ENCODE peak calls at places on chromosomes 2 and 18, in nine cellular contexts. F is left ventricle myocardium inferior, V is tibial artery, Q is fibroblast of mammary gland, K is kidney, D is neural progenitor cell, E is testis, X is K562, B is cardiac fibroblast. T is an unnamed sample.

GRCh38 chr2:224778474-224778877 is 62.3 kb upstream of the CCDC195 start:
- DNase-seq in F (no peak), V (peak), Q (peak), K (no peak), D (peak), E (peak), X (peak), B (peak), T (peak)

GRCh38 chr2:139835101-139835500 is 1054.9 kb upstream of the NXPH2 start:
- DNase-seq in F (no peak), V (no peak), Q (no peak), K (no peak), D (no peak), E (no peak), X (no peak), B (no peak), T (no peak)

GRCh38 chr2:229087843-229088520 is 183.1 kb downstream of the PID1 start:
- DNase-seq in F (no peak), V (no peak), Q (no peak), K (no peak), D (no peak), E (peak), X (no peak), B (peak), T (no peak)

GRCh38 chr2:58601017-58601416 is 359.9 kb upstream of the FANCL start:
- DNase-seq in F (no peak), V (no peak), Q (peak), K (no peak), D (no peak), E (no peak), X (no peak), B (no peak), T (no peak)

GRCh38 chr2:182020319-182021055 is 34.8 kb downstream of the PPP1R1C start:
- DNase-seq in F (no peak), V (no peak), Q (peak), K (no peak), D (no peak), E (no peak), X (no peak), B (peak), T (peak)

GRCh38 chr2:95346236-95346737 is 49.1 kb downstream of the KCNIP3 start:
- DNase-seq in F (peak), V (peak), Q (peak), K (peak), D (no peak), E (peak), X (peak), B (peak), T (peak)

GRCh38 chr2:20185176-20186022 is 39.5 kb downstream of the SDC1 start:
- DNase-seq in F (peak), V (no peak), Q (no peak), K (peak), D (no peak), E (no peak), X (no peak), B (peak), T (peak)

GRCh38 chr2:18412980-18413793 is 147.3 kb downstream of the RDH14 start:
- DNase-seq in F (no peak), V (no peak), Q (peak), K (no peak), D (no peak), E (no peak), X (no peak), B (peak), T (peak)

GRCh38 chr2:95278051-95278471 is 3.8 kb downstream of the PROM2 start:
- DNase-seq in F (peak), V (no peak), Q (peak), K (peak), D (no peak), E (no peak), X (peak), B (peak), T (peak)

GRCh38 chr2:61536086-61536722 is 2.0 kb downstream of the XPO1 start:
- DNase-seq in F (peak), V (no peak), Q (peak), K (no peak), D (no peak), E (peak), X (no peak), B (peak), T (peak)

GRCh38 chr2:241762321-241762932 is 14.2 kb upstream of the GAL3ST2 start:
- DNase-seq in F (peak), V (no peak), Q (no peak), K (no peak), D (peak), E (no peak), X (no peak), B (no peak), T (no peak)

GRCh38 chr2:28296243-28296642 is 96.4 kb upstream of the FOSL2 start:
- DNase-seq in F (no peak), V (no peak), Q (peak), K (no peak), D (no peak), E (no peak), X (no peak), B (no peak), T (peak)

GRCh38 chr2:3180082-3180908 is 197.3 kb downstream of the EIPR1 start:
- DNase-seq in F (no peak), V (no peak), Q (no peak), K (peak), D (no peak), E (no peak), X (no peak), B (no peak), T (no peak)

GRCh38 chr2:24491626-24492282 is 700 bp downstream of the NCOA1 start:
- DNase-seq in F (peak), V (peak), Q (no peak), K (peak), D (peak), E (peak), X (peak), B (peak), T (peak)

GRCh38 chr2:2950403-2950952 is 427.1 kb downstream of the EIPR1 start:
- DNase-seq in F (no peak), V (no peak), Q (no peak), K (no peak), D (no peak), E (no peak), X (no peak), B (no peak), T (no peak)

GRCh38 chr2:224038049-224038829 is 847 bp downstream of the SERPINE2 start:
- DNase-seq in F (peak), V (no peak), Q (peak), K (peak), D (peak), E (peak), X (no peak), B (peak), T (peak)

GRCh38 chr18:42784612-42785011 is 330.9 kb downstream of the RIT2 start:
- DNase-seq in F (no peak), V (no peak), Q (no peak), K (no peak), D (no peak), E (no peak), X (no peak), B (no peak), T (no peak)

GRCh38 chr2:185137700-185138099 is 539.4 kb downstream of the ZNF804A start:
- DNase-seq in F (no peak), V (no peak), Q (no peak), K (no peak), D (no peak), E (no peak), X (no peak), B (no peak), T (no peak)

GRCh38 chr18:43587538-43588153 is 310.4 kb upstream of the SYT4 start:
- DNase-seq in F (no peak), V (no peak), Q (peak), K (no peak), D (peak), E (peak), X (peak), B (peak), T (peak)

GRCh38 chr18:22324191-22325131 is 93.3 kb downstream of the CTAGE1 start:
- DNase-seq in F (peak), V (peak), Q (peak), K (peak), D (peak), E (peak), X (no peak), B (peak), T (peak)

GRCh38 chr2:166419616-166419934 is 43.8 kb upstream of the SCN9A start:
- DNase-seq in F (no peak), V (no peak), Q (peak), K (no peak), D (peak), E (no peak), X (no peak), B (peak), T (peak)

GRCh38 chr2:181037922-181038321 is 57.5 kb downstream of the UBE2E3 start:
- DNase-seq in F (no peak), V (no peak), Q (peak), K (no peak), D (no peak), E (no peak), X (no peak), B (no peak), T (peak)

GRCh38 chr2:60811491-60812370 is 55.7 kb downstream of the PAPOLG start:
- DNase-seq in F (no peak), V (no peak), Q (no peak), K (no peak), D (no peak), E (no peak), X (no peak), B (no peak), T (no peak)

GRCh38 chr2:30709516-30709915 is 97.7 kb downstream of the CAPN13 start:
- DNase-seq in F (no peak), V (peak), Q (no peak), K (no peak), D (no peak), E (no peak), X (no peak), B (no peak), T (no peak)

GRCh38 chr2:197292614-197293013 is 18.0 kb downstream of the ANKRD44 start:
- DNase-seq in F (no peak), V (no peak), Q (no peak), K (no peak), D (no peak), E (no peak), X (no peak), B (no peak), T (no peak)

GRCh38 chr2:176079851-176080539 is 3.8 kb downstream of the EVX2 start:
- DNase-seq in F (no peak), V (no peak), Q (peak), K (peak), D (peak), E (peak), X (peak), B (peak), T (no peak)

GRCh38 chr2:33104726-33105125 is 158.0 kb downstream of the LTBP1 start:
- DNase-seq in F (no peak), V (no peak), Q (peak), K (no peak), D (no peak), E (no peak), X (peak), B (peak), T (peak)

GRCh38 chr2:86025976-86026743 is 79.5 kb downstream of the POLR1A start:
- DNase-seq in F (no peak), V (peak), Q (no peak), K (no peak), D (no peak), E (peak), X (no peak), B (no peak), T (no peak)

DNA sequence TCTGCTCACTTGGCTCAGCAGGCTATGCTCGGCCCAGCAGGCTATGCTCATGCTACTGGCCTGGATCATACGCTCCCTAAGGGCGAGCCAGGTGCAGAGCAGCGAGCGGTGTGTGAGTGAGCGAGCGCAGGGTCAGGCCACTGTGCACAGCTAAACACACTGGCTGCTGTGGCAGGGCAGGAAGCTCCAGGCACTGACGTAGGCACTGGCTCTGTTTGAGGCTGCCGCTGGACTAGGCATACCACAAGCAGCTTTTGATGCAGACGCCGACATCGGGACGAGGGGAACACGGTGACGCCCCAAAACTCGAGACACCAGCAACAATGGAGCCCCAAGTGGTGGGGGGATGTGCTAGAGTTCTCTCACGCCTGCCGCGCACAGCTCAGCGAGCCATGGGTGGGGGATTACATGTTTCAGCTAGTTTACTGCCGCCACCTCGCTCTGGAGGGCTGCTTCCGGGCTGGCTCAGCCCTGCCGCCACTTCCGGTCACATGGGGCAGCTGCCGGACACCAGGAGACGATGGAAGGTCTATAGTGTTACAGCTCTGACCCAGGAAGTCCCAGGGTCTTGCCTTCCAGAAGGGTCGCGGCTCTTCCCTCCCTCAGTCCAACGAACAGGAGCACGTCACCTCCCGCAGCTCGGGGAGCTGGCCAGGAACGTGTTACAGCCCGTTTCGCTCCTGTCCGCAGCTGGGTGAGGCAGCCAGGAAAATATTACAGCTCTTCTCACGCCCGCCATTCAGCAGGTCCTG is 1176.9 kb upstream of the LRRTM1 start:
- DNase-seq in F (peak), V (no peak), Q (no peak), K (peak), D (no peak), E (peak), X (peak), B (peak), T (no peak)
- H3K4me3 ChIP-seq in F (no peak), V (no peak), Q (no peak), K (no peak), D (no peak), E (peak), X (peak), B (no peak), T (no peak)

GRCh38 chr2:72891091-72891818 is 4.0 kb downstream of the SPR start:
- DNase-seq in F (no peak), V (no peak), Q (peak), K (no peak), D (no peak), E (no peak), X (no peak), B (no peak), T (no peak)

GRCh38 chr2:72895154-72895553 is 7.9 kb downstream of the SPR start:
- DNase-seq in F (no peak), V (no peak), Q (no peak), K (no peak), D (no peak), E (no peak), X (no peak), B (no peak), T (no peak)

GRCh38 chr2:72893594-72894319 is 6.5 kb downstream of the SPR start:
- DNase-seq in F (peak), V (no peak), Q (peak), K (peak), D (peak), E (peak), X (peak), B (peak), T (peak)

GRCh38 chr2:72894466-72894865 is 7.3 kb downstream of the SPR start:
- DNase-seq in F (no peak), V (no peak), Q (no peak), K (no peak), D (no peak), E (no peak), X (no peak), B (no peak), T (no peak)

GRCh38 chr2:72892506-72893173 is 5.4 kb downstream of the SPR start:
- DNase-seq in F (peak), V (peak), Q (peak), K (peak), D (peak), E (peak), X (peak), B (peak), T (peak)
- TF ChIP-seq CTCF in F (peak), V (peak), Q (peak), K (peak), D (peak), E (peak), X (peak), B (peak), T (peak)

DNA sequence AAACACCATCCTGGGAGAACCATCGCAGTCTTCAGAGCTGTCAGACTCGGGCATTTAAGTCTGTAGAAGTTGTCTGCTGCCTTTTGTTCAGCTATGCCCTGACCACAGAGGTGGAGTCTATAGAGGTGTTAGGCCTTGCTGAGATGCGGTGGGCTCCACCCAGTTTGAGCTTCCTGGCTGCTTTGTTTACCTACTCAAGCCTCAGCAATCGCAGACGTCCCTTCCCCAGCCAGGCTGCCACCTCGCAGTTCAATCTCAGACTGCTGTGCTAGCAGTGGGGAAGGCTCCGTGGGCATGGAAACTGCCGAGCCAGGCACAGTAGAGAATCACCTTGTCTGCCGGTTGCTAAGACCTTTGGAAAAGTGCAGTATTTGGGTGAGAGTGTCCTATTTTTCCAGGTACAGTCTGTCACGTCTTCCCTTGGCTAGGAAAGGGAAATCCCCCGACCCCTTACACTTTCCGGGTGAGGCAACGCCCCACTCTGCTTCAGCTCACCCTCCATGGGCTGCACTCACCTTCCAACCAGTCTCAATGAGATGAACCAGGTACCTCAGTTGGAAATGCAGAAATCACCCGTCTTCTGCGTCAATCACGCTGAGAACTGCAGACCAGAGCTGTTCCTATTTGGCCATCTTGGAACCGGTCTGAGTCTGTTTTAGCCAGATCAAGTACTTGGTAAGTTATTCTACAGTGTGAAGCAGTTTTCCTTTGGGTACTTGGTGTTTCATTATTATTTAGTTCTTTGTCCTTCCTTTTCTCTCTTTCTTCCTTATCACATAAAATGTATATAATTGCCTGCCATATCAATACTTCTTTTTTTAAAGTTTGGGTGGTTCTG is 71.5 kb downstream of the CDC42EP3 start:
- DNase-seq in F (no peak), V (no peak), Q (no peak), K (peak), D (no peak), E (no peak), X (no peak), B (no peak), T (no peak)
- H3K4me3 ChIP-seq in F (no peak), V (no peak), Q (no peak), K (no peak), D (no peak), E (no peak), X (no peak), B (no peak), T (no peak)

DNA sequence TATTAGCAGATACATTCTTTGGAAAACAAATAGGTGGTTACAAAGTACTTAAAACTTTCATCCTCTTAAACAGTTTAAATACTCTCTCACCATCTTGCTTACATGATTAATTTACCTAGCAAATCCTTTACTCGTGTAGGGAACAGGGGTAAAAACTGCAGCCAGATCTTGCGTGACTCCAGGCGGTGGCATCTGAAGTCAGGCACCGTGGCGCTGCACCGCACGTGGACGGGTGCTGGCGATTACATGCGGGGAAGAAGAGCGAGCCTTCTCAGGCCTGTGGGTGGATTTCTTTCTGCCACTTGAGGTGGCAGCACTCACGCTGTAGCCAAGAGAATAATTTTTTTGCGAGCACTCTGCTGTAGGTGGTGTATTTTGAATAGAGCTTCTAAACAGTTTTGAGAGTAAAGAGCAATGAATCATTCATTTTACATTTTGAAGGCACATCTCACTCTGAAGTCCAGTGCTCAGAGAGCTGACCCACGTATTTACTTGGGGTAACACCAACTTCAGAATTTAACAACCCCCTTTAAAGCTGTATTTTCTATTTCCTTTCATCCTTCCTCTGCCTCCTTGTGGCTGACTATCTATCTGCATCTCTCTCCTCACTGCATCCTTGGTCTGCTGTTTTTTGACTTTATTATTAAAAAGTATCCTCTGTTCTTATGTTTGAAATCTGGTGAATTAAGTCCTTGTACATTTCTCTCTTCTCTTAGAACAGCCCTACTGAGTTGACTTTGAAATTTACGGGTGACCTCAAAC is 68.9 kb downstream of the EPAS1 start:
- DNase-seq in F (no peak), V (no peak), Q (peak), K (peak), D (no peak), E (no peak), X (peak), B (no peak), T (peak)
- TF ChIP-seq CTCF in F (peak), V (peak), Q (peak), K (no peak), D (peak), E (peak), X (peak), B (peak), T (peak)

GRCh38 chr2:212773808-212774339 is 235.3 kb upstream of the ERBB4 start:
- DNase-seq in F (no peak), V (no peak), Q (no peak), K (no peak), D (no peak), E (no peak), X (no peak), B (no peak), T (no peak)

GRCh38 chr2:212777020-212777491 is 238.5 kb upstream of the ERBB4 start:
- DNase-seq in F (no peak), V (no peak), Q (peak), K (no peak), D (peak), E (no peak), X (no peak), B (peak), T (peak)
- H3K4me3 ChIP-seq in F (no peak), V (no peak), Q (no peak), K (no peak), D (no peak), E (no peak), X (no peak), B (peak), T (peak)

T was measured in astrocyte of the spinal cord.